ENCODE peak calls at places on chromosomes 4 and X, in ten cellular contexts. One of them, this sample, is unnamed.
A peak's percentile ranks its signal among the peaks of the same experiment; 100 is the strongest.

GRCh38 chr4:39544580-39545315 is 17.5 kb upstream of the UGDH start:
- DNase-seq in colonic mucosa: no peak
- DNase-seq in aorta: no peak
- DNase-seq in psoas muscle: no peak
- DNase-seq in PC-9: no peak
- DNase-seq in neural progenitor cell: no peak
- DNase-seq in IMR-90: peak; percentile 67
- DNase-seq in stomach: no peak
- DNase-seq in adipocyte: peak; percentile 34
- DNase-seq in left lung: no peak
- DNase-seq in this sample: no peak

GRCh38 chr4:6275898-6276563 is 6.4 kb downstream of the WFS1 start:
- DNase-seq in IMR-90: no peak
- DNase-seq in aorta: no peak
- DNase-seq in left lung: peak; percentile 70
- DNase-seq in PC-9: no peak
- DNase-seq in psoas muscle: no peak
- DNase-seq in adipocyte: no peak
- DNase-seq in colonic mucosa: no peak
- DNase-seq in neural progenitor cell: no peak
- DNase-seq in stomach: no peak
- DNase-seq in this sample: peak; percentile 58

GRCh38 chr4:140851032-140851636 is 94.9 kb upstream of the TBC1D9 start:
- DNase-seq in colonic mucosa: peak; percentile 65
- DNase-seq in left lung: no peak
- DNase-seq in PC-9: peak; percentile 43
- DNase-seq in stomach: peak; percentile 28
- DNase-seq in IMR-90: peak; percentile 65
- DNase-seq in aorta: no peak
- DNase-seq in neural progenitor cell: peak; percentile 80
- DNase-seq in adipocyte: peak; percentile 88
- DNase-seq in psoas muscle: no peak
- DNase-seq in this sample: peak; percentile 32

GRCh38 chr4:68109891-68110290 is 19.8 kb downstream of the TMPRSS11F start:
- DNase-seq in psoas muscle: no peak
- DNase-seq in stomach: no peak
- DNase-seq in colonic mucosa: no peak
- DNase-seq in aorta: no peak
- DNase-seq in IMR-90: no peak
- DNase-seq in neural progenitor cell: no peak
- DNase-seq in adipocyte: no peak
- DNase-seq in left lung: no peak
- DNase-seq in PC-9: no peak
- DNase-seq in this sample: no peak

GRCh38 chr4:129403848-129404247 is 307.9 kb downstream of the C4orf33 start:
- DNase-seq in stomach: no peak
- DNase-seq in IMR-90: no peak
- DNase-seq in left lung: no peak
- DNase-seq in psoas muscle: no peak
- DNase-seq in PC-9: no peak
- DNase-seq in aorta: no peak
- DNase-seq in adipocyte: no peak
- DNase-seq in neural progenitor cell: no peak
- DNase-seq in colonic mucosa: no peak
- DNase-seq in this sample: no peak

GRCh38 chr4:52507774-52508173 is 151.3 kb downstream of the USP46 start:
- DNase-seq in aorta: peak; percentile 60
- DNase-seq in left lung: no peak
- DNase-seq in colonic mucosa: no peak
- DNase-seq in stomach: no peak
- DNase-seq in psoas muscle: no peak
- DNase-seq in PC-9: no peak
- DNase-seq in neural progenitor cell: no peak
- DNase-seq in adipocyte: no peak
- DNase-seq in IMR-90: no peak
- DNase-seq in this sample: no peak

GRCh38 chr4:42302348-42302747 is 94.9 kb upstream of the SHISA3 start:
- DNase-seq in IMR-90: peak; percentile 9
- DNase-seq in PC-9: peak; percentile 6
- DNase-seq in stomach: peak; percentile 29
- DNase-seq in psoas muscle: no peak
- DNase-seq in left lung: no peak
- DNase-seq in colonic mucosa: peak; percentile 30
- DNase-seq in neural progenitor cell: peak; percentile 52
- DNase-seq in adipocyte: peak; percentile 4
- DNase-seq in aorta: no peak
- DNase-seq in this sample: peak; percentile 39

GRCh38 chr4:101527186-101527585 is 179.9 kb upstream of the PPP3CA start:
- DNase-seq in PC-9: no peak
- DNase-seq in aorta: no peak
- DNase-seq in colonic mucosa: no peak
- DNase-seq in IMR-90: no peak
- DNase-seq in left lung: no peak
- DNase-seq in adipocyte: no peak
- DNase-seq in stomach: no peak
- DNase-seq in neural progenitor cell: no peak
- DNase-seq in psoas muscle: no peak
- DNase-seq in this sample: no peak

GRCh38 chr4:145487626-145488025 is 6.0 kb downstream of the SMAD1 start:
- DNase-seq in left lung: no peak
- DNase-seq in aorta: no peak
- DNase-seq in colonic mucosa: no peak
- DNase-seq in IMR-90: no peak
- DNase-seq in psoas muscle: no peak
- DNase-seq in PC-9: no peak
- DNase-seq in adipocyte: no peak
- DNase-seq in neural progenitor cell: no peak
- DNase-seq in stomach: no peak
- DNase-seq in this sample: no peak

GRCh38 chr4:153142700-153143438 is 61.4 kb upstream of the TRIM2 start:
- DNase-seq in aorta: peak; percentile 84
- DNase-seq in neural progenitor cell: peak; percentile 83
- DNase-seq in psoas muscle: peak; percentile 55
- DNase-seq in adipocyte: peak; percentile 92
- DNase-seq in PC-9: peak; percentile 62
- DNase-seq in left lung: no peak
- DNase-seq in IMR-90: peak; percentile 73
- DNase-seq in stomach: peak; percentile 89
- DNase-seq in colonic mucosa: peak; percentile 92
- DNase-seq in this sample: peak; percentile 90

GRCh38 chr4:156291317-156291716 is 337.7 kb upstream of the CTSO start:
- DNase-seq in PC-9: no peak
- DNase-seq in left lung: no peak
- DNase-seq in neural progenitor cell: no peak
- DNase-seq in adipocyte: peak; percentile 35
- DNase-seq in aorta: no peak
- DNase-seq in IMR-90: peak; percentile 74
- DNase-seq in psoas muscle: no peak
- DNase-seq in stomach: no peak
- DNase-seq in colonic mucosa: no peak
- DNase-seq in this sample: no peak

GRCh38 chr4:41359069-41359769 is 102.5 kb downstream of the UCHL1 start:
- DNase-seq in psoas muscle: no peak
- DNase-seq in IMR-90: no peak
- DNase-seq in left lung: no peak
- DNase-seq in aorta: peak; percentile 55
- DNase-seq in stomach: no peak
- DNase-seq in PC-9: peak; percentile 61
- DNase-seq in adipocyte: no peak
- DNase-seq in colonic mucosa: no peak
- DNase-seq in neural progenitor cell: peak; percentile 62
- DNase-seq in this sample: peak; percentile 25

GRCh38 chrX:10054396-10054795 is 87.2 kb downstream of the CLDN34 start:
- DNase-seq in psoas muscle: no peak
- DNase-seq in aorta: no peak
- DNase-seq in stomach: peak; percentile 75
- DNase-seq in PC-9: no peak
- DNase-seq in left lung: no peak
- DNase-seq in neural progenitor cell: no peak
- DNase-seq in colonic mucosa: no peak
- DNase-seq in IMR-90: no peak
- DNase-seq in adipocyte: no peak
- DNase-seq in this sample: no peak

GRCh38 chr4:146329042-146329716 is 114.8 kb downstream of the REELD1 start:
- DNase-seq in left lung: no peak
- DNase-seq in IMR-90: peak; percentile 90
- DNase-seq in colonic mucosa: no peak
- DNase-seq in aorta: no peak
- DNase-seq in adipocyte: peak; percentile 71
- DNase-seq in stomach: no peak
- DNase-seq in neural progenitor cell: no peak
- DNase-seq in PC-9: no peak
- DNase-seq in psoas muscle: no peak
- DNase-seq in this sample: no peak

GRCh38 chrX:24014388-24015018 is 12.5 kb downstream of the KLHL15 start:
- DNase-seq in colonic mucosa: no peak
- DNase-seq in psoas muscle: no peak
- DNase-seq in aorta: no peak
- DNase-seq in IMR-90: peak; percentile 9
- DNase-seq in neural progenitor cell: no peak
- DNase-seq in adipocyte: no peak
- DNase-seq in PC-9: no peak
- DNase-seq in left lung: no peak
- DNase-seq in stomach: no peak
- DNase-seq in this sample: no peak

GRCh38 chr4:62548108-62548524 is 1348.0 kb downstream of the ADGRL3 start:
- DNase-seq in stomach: no peak
- DNase-seq in aorta: peak; percentile 69
- DNase-seq in PC-9: no peak
- DNase-seq in adipocyte: no peak
- DNase-seq in left lung: peak; percentile 10
- DNase-seq in neural progenitor cell: peak; percentile 30
- DNase-seq in psoas muscle: peak; percentile 36
- DNase-seq in IMR-90: no peak
- DNase-seq in colonic mucosa: no peak
- DNase-seq in this sample: no peak

GRCh38 chr4:138099385-138099784 is 142.8 kb downstream of the SLC7A11 start:
- DNase-seq in neural progenitor cell: no peak
- DNase-seq in colonic mucosa: no peak
- DNase-seq in PC-9: no peak
- DNase-seq in psoas muscle: no peak
- DNase-seq in stomach: no peak
- DNase-seq in adipocyte: no peak
- DNase-seq in IMR-90: no peak
- DNase-seq in left lung: no peak
- DNase-seq in aorta: no peak
- DNase-seq in this sample: no peak

GRCh38 chr4:90007494-90008167 is 113.0 kb downstream of the MMRN1 start:
- DNase-seq in adipocyte: no peak
- DNase-seq in aorta: no peak
- DNase-seq in left lung: no peak
- DNase-seq in stomach: no peak
- DNase-seq in PC-9: no peak
- DNase-seq in colonic mucosa: no peak
- DNase-seq in neural progenitor cell: peak; percentile 23
- DNase-seq in psoas muscle: no peak
- DNase-seq in IMR-90: no peak
- DNase-seq in this sample: no peak

GRCh38 chr4:165336743-165337142 is 9.3 kb downstream of the MSMO1 start:
- DNase-seq in PC-9: no peak
- DNase-seq in colonic mucosa: no peak
- DNase-seq in aorta: no peak
- DNase-seq in neural progenitor cell: no peak
- DNase-seq in adipocyte: no peak
- DNase-seq in stomach: no peak
- DNase-seq in left lung: no peak
- DNase-seq in psoas muscle: no peak
- DNase-seq in IMR-90: no peak
- DNase-seq in this sample: no peak
- H3K36me3 ChIP-seq in PC-9: peaks cover 33% of the 10 kb centered on the region
- H3K36me3 ChIP-seq in colonic mucosa: peaks cover 13% of the 10 kb centered on the region
- H3K36me3 ChIP-seq in aorta: no peaks in the 10 kb centered on the region
- H3K36me3 ChIP-seq in neural progenitor cell: peaks cover 50% of the 10 kb centered on the region
- H3K36me3 ChIP-seq in adipocyte: peaks cover 89% of the 10 kb centered on the region
- H3K36me3 ChIP-seq in stomach: peaks cover 54% of the 10 kb centered on the region
- H3K36me3 ChIP-seq in left lung: peaks cover 81% of the 10 kb centered on the region
- H3K36me3 ChIP-seq in psoas muscle: no peaks in the 10 kb centered on the region
- H3K36me3 ChIP-seq in IMR-90: peaks cover 1% of the 10 kb centered on the region
- H3K36me3 ChIP-seq in this sample: no peaks in the 10 kb centered on the region

GRCh38 chrX:113297456-113297855 is 456.8 kb upstream of the AMOT start:
- DNase-seq in colonic mucosa: no peak
- DNase-seq in neural progenitor cell: no peak
- DNase-seq in adipocyte: peak; percentile 46
- DNase-seq in psoas muscle: no peak
- DNase-seq in stomach: no peak
- DNase-seq in aorta: no peak
- DNase-seq in IMR-90: no peak
- DNase-seq in PC-9: no peak
- DNase-seq in left lung: no peak
- DNase-seq in this sample: no peak
- H3K36me3 ChIP-seq in colonic mucosa: no peaks in the 10 kb centered on the region
- H3K36me3 ChIP-seq in neural progenitor cell: no peaks in the 10 kb centered on the region
- H3K36me3 ChIP-seq in adipocyte: no peaks in the 10 kb centered on the region
- H3K36me3 ChIP-seq in psoas muscle: no peaks in the 10 kb centered on the region
- H3K36me3 ChIP-seq in stomach: no peaks in the 10 kb centered on the region
- H3K36me3 ChIP-seq in aorta: no peaks in the 10 kb centered on the region
- H3K36me3 ChIP-seq in IMR-90: no peaks in the 10 kb centered on the region
- H3K36me3 ChIP-seq in PC-9: no peaks in the 10 kb centered on the region
- H3K36me3 ChIP-seq in left lung: no peaks in the 10 kb centered on the region
- H3K36me3 ChIP-seq in this sample: no peaks in the 10 kb centered on the region

GRCh38 chr4:112650332-112650731 is 13.4 kb downstream of the LARP7 start:
- DNase-seq in aorta: no peak
- DNase-seq in IMR-90: no peak
- DNase-seq in left lung: no peak
- DNase-seq in PC-9: no peak
- DNase-seq in psoas muscle: no peak
- DNase-seq in stomach: no peak
- DNase-seq in adipocyte: no peak
- DNase-seq in neural progenitor cell: no peak
- DNase-seq in colonic mucosa: no peak
- DNase-seq in this sample: no peak
- H3K36me3 ChIP-seq in aorta: peaks cover 9% of the 10 kb centered on the region
- H3K36me3 ChIP-seq in IMR-90: peaks cover 29% of the 10 kb centered on the region
- H3K36me3 ChIP-seq in left lung: peaks cover 98% of the 10 kb centered on the region
- H3K36me3 ChIP-seq in PC-9: peaks cover 34% of the 10 kb centered on the region
- H3K36me3 ChIP-seq in psoas muscle: peaks cover 8% of the 10 kb centered on the region
- H3K36me3 ChIP-seq in stomach: peaks cover 100% of the 10 kb centered on the region
- H3K36me3 ChIP-seq in adipocyte: peaks cover 97% of the 10 kb centered on the region
- H3K36me3 ChIP-seq in neural progenitor cell: peaks cover 36% of the 10 kb centered on the region
- H3K36me3 ChIP-seq in colonic mucosa: peaks cover 32% of the 10 kb centered on the region
- H3K36me3 ChIP-seq in this sample: peaks cover 66% of the 10 kb centered on the region

DNA sequence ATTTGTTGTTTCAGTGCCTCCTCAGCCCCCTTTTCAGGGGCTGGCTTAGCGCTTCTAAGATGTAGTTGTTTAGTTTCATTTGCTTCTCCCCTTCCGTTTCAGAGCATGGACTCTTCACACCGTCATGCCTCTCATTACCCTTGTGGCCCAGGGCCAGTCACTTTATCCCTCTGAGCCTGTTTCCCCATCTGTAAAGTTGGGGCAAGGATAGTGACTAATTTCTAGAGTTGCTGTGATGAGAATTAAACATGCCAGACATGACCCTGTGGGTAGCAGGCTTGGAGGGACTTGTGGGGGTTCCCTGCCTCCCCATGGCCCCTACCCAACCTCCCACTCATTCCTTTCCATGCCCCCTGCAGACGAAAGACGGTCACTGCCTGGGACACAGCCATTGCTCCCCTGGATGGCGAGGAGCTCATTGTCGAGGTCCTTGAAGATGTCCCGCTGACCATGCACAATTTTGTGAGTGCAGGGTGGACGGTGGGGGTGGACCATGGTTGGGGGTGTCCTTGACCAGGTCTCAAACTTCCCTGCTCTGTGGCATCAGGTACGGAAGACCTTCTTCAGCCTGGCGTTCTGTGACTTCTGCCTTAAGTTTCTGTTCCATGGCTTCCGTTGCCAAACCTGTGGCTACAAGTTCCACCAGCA is 3.6 kb downstream of the ARAF start:
- DNase-seq in psoas muscle: no peak
- DNase-seq in aorta: no peak
- DNase-seq in stomach: no peak
- DNase-seq in left lung: no peak
- DNase-seq in PC-9: no peak
- DNase-seq in colonic mucosa: no peak
- DNase-seq in adipocyte: no peak
- DNase-seq in neural progenitor cell: no peak
- DNase-seq in IMR-90: no peak
- DNase-seq in this sample: no peak
- H3K36me3 ChIP-seq in psoas muscle: peaks cover 5% of the 10 kb centered on the region
- H3K36me3 ChIP-seq in aorta: no peaks in the 10 kb centered on the region
- H3K36me3 ChIP-seq in stomach: peaks cover 64% of the 10 kb centered on the region
- H3K36me3 ChIP-seq in left lung: peaks cover 60% of the 10 kb centered on the region
- H3K36me3 ChIP-seq in PC-9: no peaks in the 10 kb centered on the region
- H3K36me3 ChIP-seq in colonic mucosa: no peaks in the 10 kb centered on the region
- H3K36me3 ChIP-seq in adipocyte: peaks cover 46% of the 10 kb centered on the region
- H3K36me3 ChIP-seq in neural progenitor cell: no peaks in the 10 kb centered on the region
- H3K36me3 ChIP-seq in IMR-90: peaks cover 24% of the 10 kb centered on the region
- H3K36me3 ChIP-seq in this sample: peaks cover 23% of the 10 kb centered on the region

This sample was measured in thyroid gland.